ENCODE peak calls at places on chromosomes 2 and 18, in five cellular contexts. U is NCI-H774, B is mesenteric fat pad, T is A549, O is neural crest cell. G is an unnamed sample.

GRCh38 chr2:44925561-44926087 is 15.9 kb upstream of the SIX3 start:
- DNase-seq in B (no peak), T (no peak), U (no peak), O (no peak), G (no peak)

GRCh38 chr2:6960659-6961058 is 43.4 kb downstream of the RNF144A start:
- DNase-seq in O (no peak), T (no peak), B (no peak), U (no peak), G (no peak)

GRCh38 chr2:119678021-119678656 is 862 bp upstream of the TMEM177 start:
- DNase-seq in O (no peak), U (peak), T (no peak), B (peak), G (no peak)

GRCh38 chr2:34102359-34102758 is 503.3 kb upstream of the FAM98A start:
- DNase-seq in T (no peak), B (no peak), U (no peak), O (no peak), G (no peak)

GRCh38 chr2:85259865-85260264 is 67.9 kb downstream of the TGOLN2 start:
- DNase-seq in O (no peak), B (no peak), U (no peak), T (no peak), G (no peak)

GRCh38 chr2:216714412-216714775 is 19.0 kb upstream of the IGFBP5 start:
- DNase-seq in O (no peak), T (no peak), B (peak), U (no peak), G (no peak)

GRCh38 chr2:239300242-239300641 is 100.6 kb downstream of the HDAC4 start:
- DNase-seq in T (no peak), B (peak), U (no peak), O (no peak), G (no peak)

GRCh38 chr18:51757525-51757924 is 560.0 kb upstream of the MEX3C start:
- DNase-seq in B (no peak), O (no peak), T (no peak), U (no peak), G (no peak)

GRCh38 chr18:79378416-79379250 is 17.1 kb upstream of the NFATC1 start:
- DNase-seq in T (peak), B (peak), O (peak), U (no peak), G (peak)

GRCh38 chr2:20511130-20511529 is 64.3 kb downstream of the RHOB start:
- DNase-seq in B (no peak), U (no peak), O (no peak), T (no peak), G (no peak)

GRCh38 chr2:96075199-96075771 is 40.6 kb upstream of the GPAT2 start:
- DNase-seq in T (no peak), B (no peak), O (no peak), U (no peak), G (no peak)

GRCh38 chr18:26307161-26307773 is 81.0 kb downstream of the TAF4B start:
- DNase-seq in O (peak), T (peak), B (no peak), U (peak), G (peak)

GRCh38 chr2:113910967-113911678 is 21.2 kb downstream of the ACTR3 start:
- DNase-seq in B (no peak), U (no peak), T (no peak), O (no peak), G (no peak)

GRCh38 chr2:227870710-227871374 is 589 bp upstream of the DAW1 start:
- DNase-seq in U (no peak), T (peak), O (no peak), B (no peak), G (no peak)

GRCh38 chr2:27158468-27158867 is 9.7 kb downstream of the TCF23 start:
- DNase-seq in B (no peak), U (no peak), O (no peak), T (no peak), G (no peak)

GRCh38 chr18:48889115-48889941 is 61.4 kb downstream of the SMAD7 start:
- DNase-seq in B (peak), U (no peak), O (peak), T (no peak), G (peak)

GRCh38 chr2:24359701-24360049 is 661 bp downstream of the ITSN2 start:
- DNase-seq in U (peak), B (no peak), O (no peak), T (no peak), G (no peak)

GRCh38 chr2:26114144-26114543 is 58.7 kb upstream of the GAREM2 start:
- DNase-seq in O (no peak), T (no peak), B (no peak), U (no peak), G (no peak)

GRCh38 chr2:108987111-108987510 is 1.9 kb downstream of the EDAR start:
- DNase-seq in U (no peak), T (no peak), O (no peak), B (no peak), G (no peak)

GRCh38 chr2:153595939-153596338 is 117.4 kb upstream of the RPRM start:
- DNase-seq in U (no peak), B (no peak), O (no peak), T (no peak), G (no peak)

GRCh38 chr2:211331736-211332135 is 775.3 kb downstream of the CPS1 start:
- DNase-seq in U (no peak), B (no peak), T (no peak), O (no peak), G (no peak)

GRCh38 chr2:45700407-45701013 is 49.0 kb downstream of the PRKCE start:
- DNase-seq in B (no peak), U (no peak), T (no peak), O (no peak), G (no peak)

GRCh38 chr2:219430633-219431615 is 3.7 kb upstream of the SPEG start:
- DNase-seq in T (no peak), B (no peak), O (no peak), U (no peak), G (no peak)

GRCh38 chr2:219369447-219369861 is 18.3 kb downstream of the DNPEP start:
- DNase-seq in O (no peak), T (no peak), U (peak), B (no peak), G (no peak)

GRCh38 chr2:44572196-44572900 is 210.6 kb downstream of the CAMKMT start:
- DNase-seq in B (no peak), O (no peak), U (no peak), T (no peak), G (no peak)

GRCh38 chr18:4204151-4204720 is 250.9 kb downstream of the DLGAP1 start:
- DNase-seq in T (no peak), B (no peak), U (no peak), O (no peak), G (no peak)

GRCh38 chr2:169709335-169709734 is 15.1 kb downstream of the PHOSPHO2 start:
- DNase-seq in U (no peak), T (no peak), O (no peak), B (no peak), G (no peak)

GRCh38 chr18:77206676-77207370 is 42.8 kb upstream of the GALR1 start:
- DNase-seq in O (no peak), T (no peak), U (no peak), B (no peak), G (no peak)

GRCh38 chr2:124542932-124543640 is 518.0 kb downstream of the CNTNAP5 start:
- DNase-seq in T (no peak), U (peak), O (no peak), B (no peak), G (no peak)

GRCh38 chr18:27685807-27686412 is 491.0 kb downstream of the CDH2 start:
- DNase-seq in U (peak), O (peak), T (peak), B (no peak), G (peak)

GRCh38 chr2:47520825-47521665 is 118.1 kb downstream of the MSH2 start:
- DNase-seq in U (peak), T (peak), O (no peak), B (no peak), G (peak)

GRCh38 chr2:104358122-104358521 is 495.8 kb upstream of the POU3F3 start:
- DNase-seq in U (no peak), B (no peak), O (no peak), T (no peak), G (no peak)

GRCh38 chr2:241268716-241269445 is 46.6 kb downstream of the HDLBP start:
- DNase-seq in B (no peak), O (no peak), T (no peak), U (no peak), G (no peak)

GRCh38 chr2:188897096-188897495 is 77.1 kb upstream of the COL3A1 start:
- DNase-seq in U (no peak), O (no peak), B (no peak), T (no peak), G (no peak)

GRCh38 chr18:59546164-59546563 is 151.1 kb downstream of the CCBE1 start:
- DNase-seq in U (no peak), O (no peak), T (no peak), B (no peak), G (no peak)

GRCh38 chr18:26071020-26071419 is 19.4 kb downstream of the SS18 start:
- DNase-seq in O (no peak), T (no peak), B (no peak), U (no peak), G (no peak)

GRCh38 chr18:12053312-12053711 is 40.3 kb upstream of the ANKRD62 start:
- DNase-seq in U (no peak), B (no peak), O (no peak), T (no peak), G (no peak)

GRCh38 chr2:160433466-160434172 is 60.0 kb downstream of the RBMS1 start:
- DNase-seq in O (no peak), T (no peak), U (no peak), B (no peak), G (no peak)

GRCh38 chr2:179604638-179605037 is 256.8 kb downstream of the ZNF385B start:
- DNase-seq in U (no peak), O (no peak), T (no peak), B (no peak), G (no peak)

GRCh38 chr2:85737481-85737880 is 16.3 kb upstream of the ATOH8 start:
- DNase-seq in B (no peak), U (no peak), O (no peak), T (no peak), G (no peak)

G was measured in nephron progenitor cell.